ENCODE peak calls at places on chromosomes 13 and 19, in nine cellular contexts. V is IMR-90, J is fibroblast of lung, P is uterus, G is kidney, Q is transverse colon, M is left lung, N is esophagus squamous epithelium, X is stomach. C is an unnamed sample.

GRCh38 chr19:48958006-48958405 is 3.3 kb downstream of the BAX start:
- DNase-seq in V (no peak), J (no peak), P (no peak), G (no peak), Q (no peak), M (no peak), N (no peak), X (no peak), C (no peak)

GRCh38 chr19:5090780-5091575 is 122.1 kb downstream of the KDM4B start:
- DNase-seq in V (peak; percentile 15), J (peak; percentile 25), P (peak; percentile 40), G (no peak), Q (no peak), M (no peak), N (no peak), X (peak; percentile 42), C (no peak)

GRCh38 chr13:77298403-77298802 is 28.5 kb downstream of the MYCBP2 start:
- DNase-seq in V (no peak), J (no peak), P (no peak), G (no peak), Q (no peak), M (no peak), N (no peak), X (no peak), C (no peak)

GRCh38 chr19:38841787-38842438 is 7.9 kb downstream of the HNRNPL start:
- DNase-seq in V (no peak), J (no peak), P (no peak), G (no peak), Q (no peak), M (no peak), N (no peak), X (no peak), C (no peak)

GRCh38 chr13:84684804-84685203 is 802.5 kb upstream of the SLITRK1 start:
- DNase-seq in V (peak; percentile 1), J (no peak), P (no peak), G (no peak), Q (no peak), M (no peak), N (no peak), X (no peak), C (no peak)

GRCh38 chr13:33446821-33447481 is 161.4 kb upstream of the STARD13 start:
- DNase-seq in V (no peak), J (peak; percentile 39), P (no peak), G (no peak), Q (no peak), M (no peak), N (no peak), X (peak; percentile 62), C (peak; percentile 65)

GRCh38 chr19:19342086-19343015 is 21.7 kb downstream of the MAU2 start:
- DNase-seq in V (peak; percentile 46), J (peak; percentile 57), P (peak; percentile 32), G (no peak), Q (peak; percentile 65), M (peak; percentile 89), N (no peak), X (peak; percentile 76), C (no peak)

GRCh38 chr13:40164137-40164536 is 502.3 kb downstream of the FOXO1 start:
- DNase-seq in V (no peak), J (peak; percentile 42), P (no peak), G (no peak), Q (no peak), M (no peak), N (no peak), X (no peak), C (no peak)

GRCh38 chr13:89883893-89884448 is 1463.5 kb upstream of the MIR17HG start:
- DNase-seq in V (no peak), J (no peak), P (no peak), G (peak; percentile 54), Q (no peak), M (peak; percentile 70), N (no peak), X (no peak), C (no peak)

GRCh38 chr19:17097593-17098126 is 22.1 kb downstream of the MYO9B start:
- DNase-seq in V (peak; percentile 41), J (peak; percentile 78), P (no peak), G (no peak), Q (no peak), M (no peak), N (no peak), X (no peak), C (no peak)

DNA sequence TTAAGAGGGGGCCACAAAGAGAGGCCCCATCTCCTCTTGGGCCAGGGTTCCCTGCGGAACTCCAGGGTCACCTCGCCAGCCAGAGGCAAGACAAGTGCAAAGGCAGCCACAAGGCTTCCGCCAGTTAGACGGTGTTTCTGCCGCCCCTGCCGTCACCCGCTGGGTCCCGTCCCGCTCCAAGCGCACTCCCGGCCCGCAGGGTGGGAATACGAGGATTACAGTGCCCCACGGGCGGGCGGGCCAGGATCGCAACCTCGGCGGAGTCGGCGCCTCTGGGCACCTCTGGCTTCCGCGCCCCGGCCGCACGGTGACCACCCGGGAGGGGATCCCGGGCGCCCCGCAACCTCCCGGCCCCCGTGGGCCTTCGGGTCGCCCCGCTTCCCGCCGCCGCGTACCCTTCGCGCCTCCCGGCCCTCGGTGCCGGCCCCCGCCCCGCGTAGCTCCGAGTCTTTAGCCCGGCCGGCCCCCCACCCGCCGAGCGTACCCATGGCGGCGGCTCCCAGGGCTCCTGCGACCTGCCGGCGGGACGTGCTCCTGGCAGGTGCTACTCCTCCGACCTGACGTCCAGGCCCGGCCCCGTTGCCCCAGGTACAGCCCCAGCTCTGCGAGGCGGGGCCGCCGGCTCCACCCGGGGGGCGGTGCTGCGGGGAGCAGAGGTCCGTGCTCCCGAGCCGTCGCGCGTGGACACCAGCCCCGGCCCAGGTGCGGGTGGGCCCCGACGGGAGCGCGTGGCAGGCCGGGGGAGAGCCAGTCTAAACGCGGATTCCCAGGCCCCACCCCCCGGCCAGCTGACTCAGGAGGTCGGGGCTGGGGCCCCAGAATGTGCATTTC is at the start of gene SLC15A1:
- DNase-seq in V (no peak), J (no peak), P (no peak), G (no peak), Q (peak; percentile 47), M (no peak), N (no peak), X (no peak), C (no peak)
- H3K27ac ChIP-seq in V (no peak within 1 kb of the TSS), J (no peak within 1 kb of the TSS), P (no peak within 1 kb of the TSS), G (no peak within 1 kb of the TSS), Q (no peak within 1 kb of the TSS), M (no peak within 1 kb of the TSS), N (no peak within 1 kb of the TSS), X (no peak within 1 kb of the TSS), C (no peak within 1 kb of the TSS)

GRCh38 chr19:39941151-39941550 is 6.7 kb upstream of the FCGBP start:
- DNase-seq in V (no peak), J (no peak), P (no peak), G (no peak), Q (no peak), M (no peak), N (no peak), X (peak; percentile 13), C (no peak)
- H3K27ac ChIP-seq in V (no peak overlapping the region), J (no peak overlapping the region), P (no peak overlapping the region), G (no peak overlapping the region), Q (peak overlapping the region; percentile 78), M (no peak overlapping the region), N (no peak overlapping the region), X (peak overlapping the region; percentile 79), C (no peak overlapping the region)

GRCh38 chr19:1812426-1813196 is 535 bp upstream of the ATP8B3 start:
- DNase-seq in V (peak; percentile 90), J (peak; percentile 94), P (peak; percentile 91), G (peak; percentile 98), Q (peak; percentile 97), M (peak; percentile 99), N (peak; percentile 83), X (peak; percentile 91), C (peak; percentile 73)
- H3K27ac ChIP-seq in V (peak overlapping the region; percentile 59), J (peak overlapping the region; percentile 73), P (peak overlapping the region; percentile 74), G (no peak overlapping the region), Q (peak overlapping the region; percentile 75), M (no peak overlapping the region), N (peak overlapping the region; percentile 80), X (peak overlapping the region; percentile 80), C (no peak overlapping the region)

GRCh38 chr13:102642029-102642428 is 45.2 kb downstream of the TPP2 start:
- DNase-seq in V (no peak), J (no peak), P (no peak), G (no peak), Q (no peak), M (no peak), N (no peak), X (no peak), C (no peak)
- H3K27ac ChIP-seq in V (no peak overlapping the region), J (no peak overlapping the region), P (no peak overlapping the region), G (no peak overlapping the region), Q (no peak overlapping the region), M (no peak overlapping the region), N (no peak overlapping the region), X (no peak overlapping the region), C (no peak overlapping the region)

GRCh38 chr13:72199640-72200039 is 332.6 kb upstream of the DACH1 start:
- DNase-seq in V (no peak), J (no peak), P (no peak), G (no peak), Q (no peak), M (no peak), N (no peak), X (no peak), C (no peak)
- H3K27ac ChIP-seq in V (no peak overlapping the region), J (no peak overlapping the region), P (no peak overlapping the region), G (no peak overlapping the region), Q (no peak overlapping the region), M (no peak overlapping the region), N (no peak overlapping the region), X (no peak overlapping the region), C (no peak overlapping the region)

GRCh38 chr13:100306444-100306999 is 217.6 kb downstream of the PCCA start:
- DNase-seq in V (no peak), J (no peak), P (no peak), G (no peak), Q (no peak), M (no peak), N (no peak), X (no peak), C (no peak)
- H3K27ac ChIP-seq in V (no peak overlapping the region), J (no peak overlapping the region), P (no peak overlapping the region), G (no peak overlapping the region), Q (no peak overlapping the region), M (no peak overlapping the region), N (no peak overlapping the region), X (no peak overlapping the region), C (no peak overlapping the region)

GRCh38 chr13:28049880-28050871 is 50.2 kb downstream of the FLT3 start:
- DNase-seq in V (no peak), J (no peak), P (no peak), G (no peak), Q (no peak), M (no peak), N (no peak), X (no peak), C (no peak)
- H3K27ac ChIP-seq in V (no peak overlapping the region), J (no peak overlapping the region), P (no peak overlapping the region), G (no peak overlapping the region), Q (peak overlapping the region; percentile 66), M (no peak overlapping the region), N (no peak overlapping the region), X (no peak overlapping the region), C (no peak overlapping the region)

C was measured in epithelial cell of prostate.